ENCODE peak calls at places on chromosomes 5 and 9, in seven cellular contexts. C, O, S, K, Y, B and E are unnamed samples.

GRCh38 chr5:31413030-31413812 is 118.7 kb downstream of the DROSHA start:
- DNase-seq in Y (no peak), C (no peak), O (no peak), B (peak; percentile 56), S (no peak), K (no peak), E (no peak)

GRCh38 chr5:168177831-168178450 is 113.5 kb upstream of the WWC1 start:
- DNase-seq in Y (no peak), C (no peak), S (no peak), K (no peak), O (no peak), B (peak; percentile 51), E (no peak)

GRCh38 chr9:74935008-74935407 is 17.7 kb downstream of the C9orf40 start:
- DNase-seq in C (no peak), Y (no peak), O (peak; percentile 24), B (no peak), K (no peak), S (no peak), E (no peak)

GRCh38 chr9:6226696-6227095 is 11.1 kb downstream of the IL33 start:
- DNase-seq in C (peak; percentile 42), S (no peak), Y (no peak), O (no peak), B (no peak), K (peak; percentile 85), E (no peak)

GRCh38 chr5:60805470-60805869 is 38.6 kb downstream of the ELOVL7 start:
- DNase-seq in S (no peak), B (no peak), O (peak; percentile 7), C (no peak), Y (no peak), K (peak; percentile 3), E (no peak)

GRCh38 chr5:160635678-160636077 is 214.0 kb downstream of the PTTG1 start:
- DNase-seq in Y (no peak), K (no peak), C (no peak), O (no peak), B (no peak), S (no peak), E (no peak)

GRCh38 chr9:112332272-112332671 is 1.1 kb downstream of the PTBP3 start:
- DNase-seq in C (no peak), B (no peak), S (no peak), O (no peak), Y (no peak), K (no peak), E (no peak)

GRCh38 chr9:16387382-16387781 is 483.1 kb downstream of the BNC2 start:
- DNase-seq in C (no peak), K (peak; percentile 25), O (peak; percentile 40), S (no peak), Y (no peak), B (no peak), E (no peak)

GRCh38 chr5:34483442-34484033 is 172.6 kb upstream of the RAI14 start:
- DNase-seq in B (no peak), O (no peak), S (no peak), Y (no peak), K (no peak), C (no peak), E (no peak)

GRCh38 chr9:20144255-20144654 is 355.4 kb upstream of the SLC24A2 start:
- DNase-seq in Y (no peak), O (no peak), C (peak; percentile 10), S (no peak), B (no peak), K (peak; percentile 5), E (peak; percentile 16)

GRCh38 chr5:102570747-102571146 is 71.9 kb upstream of the SLCO6A1 start:
- DNase-seq in S (no peak), Y (no peak), B (no peak), K (no peak), O (no peak), C (no peak), E (no peak)

GRCh38 chr9:15182755-15183154 is 124.3 kb downstream of the TTC39B start:
- DNase-seq in S (no peak), K (no peak), C (peak; percentile 57), B (no peak), O (no peak), Y (no peak), E (no peak)

GRCh38 chr9:114486205-114486963 is 18.9 kb downstream of the WHRN start:
- DNase-seq in C (no peak), B (no peak), K (no peak), S (no peak), O (no peak), Y (no peak), E (no peak)

GRCh38 chr9:121699271-121700164 is 48.1 kb downstream of the DAB2IP start:
- DNase-seq in B (peak; percentile 76), Y (no peak), S (no peak), O (peak; percentile 28), K (peak; percentile 67), C (peak; percentile 40), E (peak; percentile 74)

GRCh38 chr5:41871866-41872265 is 1.6 kb upstream of the OXCT1 start:
- DNase-seq in K (peak; percentile 52), S (no peak), O (peak; percentile 75), Y (no peak), B (peak; percentile 29), C (peak; percentile 14), E (no peak)

GRCh38 chr9:130940693-130941576 is 1.9 kb upstream of the FIBCD1 start:
- DNase-seq in C (peak; percentile 36), S (no peak), B (peak; percentile 64), K (no peak), Y (no peak), O (peak; percentile 22), E (peak; percentile 86)

GRCh38 chr5:149392718-149393117 is 13.6 kb upstream of the IL17B start:
- DNase-seq in C (peak; percentile 56), S (no peak), Y (no peak), O (peak; percentile 92), K (peak; percentile 45), B (no peak), E (no peak)

GRCh38 chr5:84565866-84566265 is 181.2 kb upstream of the EDIL3 start:
- DNase-seq in Y (no peak), C (no peak), B (no peak), S (no peak), K (no peak), O (no peak), E (no peak)

GRCh38 chr5:126865299-126865698 is 88.4 kb downstream of the LMNB1 start:
- DNase-seq in K (peak; percentile 67), B (no peak), C (no peak), Y (peak; percentile 38), O (peak; percentile 90), S (no peak), E (no peak)

GRCh38 chr5:53034832-53035231 is 45.7 kb downstream of the ITGA2 start:
- DNase-seq in S (no peak), C (no peak), B (no peak), Y (no peak), O (no peak), K (no peak), E (no peak)

GRCh38 chr5:177593511-177593910 is 1.5 kb downstream of the TMED9 start:
- DNase-seq in O (no peak), B (no peak), C (no peak), Y (no peak), K (no peak), S (no peak), E (no peak)

GRCh38 chr9:33196736-33197135 is 29.6 kb upstream of the B4GALT1 start:
- DNase-seq in O (no peak), K (no peak), C (peak; percentile 12), S (no peak), Y (no peak), B (no peak), E (no peak)

GRCh38 chr9:89807682-89808075 is 202.9 kb downstream of the GADD45G start:
- DNase-seq in K (no peak), C (no peak), B (no peak), Y (no peak), O (no peak), S (no peak), E (no peak)

GRCh38 chr9:38107405-38107804 is 38.4 kb upstream of the SHB start:
- DNase-seq in B (no peak), Y (no peak), O (no peak), K (no peak), S (no peak), C (no peak), E (no peak)

GRCh38 chr9:137277329-137278041 is at the start of gene TOR4A:
- DNase-seq in Y (peak; percentile 54), B (peak; percentile 94), O (peak; percentile 78), K (peak; percentile 91), S (peak; percentile 93), C (peak; percentile 92), E (peak; percentile 72)

DNA sequence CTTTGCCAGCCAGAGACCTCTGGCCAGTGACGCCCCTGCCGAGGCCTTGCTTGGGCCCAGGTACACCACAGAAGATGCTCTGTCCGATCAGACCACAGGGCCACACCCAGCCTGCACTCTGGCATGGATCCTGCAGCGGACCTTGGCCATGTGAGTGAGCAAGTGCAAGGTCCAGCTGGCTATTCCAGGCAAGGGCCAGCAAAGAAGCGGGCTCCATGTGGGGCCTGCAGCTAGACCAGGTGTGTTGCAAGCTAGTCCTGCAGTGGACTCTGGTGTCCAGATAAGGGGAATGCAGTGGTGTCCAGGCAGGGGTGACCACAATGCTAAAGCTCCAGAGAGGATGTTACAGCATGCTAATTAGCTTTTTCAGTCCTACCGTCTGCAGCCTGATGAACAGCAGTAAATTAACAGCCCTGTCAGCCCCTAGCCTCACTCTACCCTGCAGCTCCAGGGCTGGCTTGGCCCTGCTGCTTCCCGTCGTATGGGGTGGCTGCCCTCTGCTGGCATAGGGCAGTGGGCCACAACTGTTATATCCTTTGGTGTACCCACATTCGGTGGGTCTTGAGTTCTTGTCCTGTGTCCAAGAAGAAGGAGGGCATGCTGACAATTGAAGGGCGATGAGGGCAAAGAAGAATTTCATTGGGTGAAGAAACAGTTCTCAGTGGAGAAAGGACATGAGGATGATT is 284.5 kb upstream of the POU5F2 start:
- DNase-seq in Y (no peak), K (no peak), B (no peak), C (no peak), S (peak; percentile 77), O (no peak), E (no peak)
- TF ChIP-seq CTCF in Y (no peak), K (no peak), B (no peak), C (peak; percentile 8), S (peak; percentile 20), O (no peak), E (no peak)

GRCh38 chr5:616342-617039 is 4.4 kb downstream of the CEP72 start:
- DNase-seq in Y (no peak), S (peak; percentile 76), C (peak; percentile 17), O (no peak), B (peak; percentile 8), K (peak; percentile 9), E (peak; percentile 20)
- TF ChIP-seq CTCF in Y (peak; percentile 7), S (no peak), C (peak; percentile 28), O (no peak), B (no peak), K (no peak), E (no peak)

GRCh38 chr9:95587071-95587964 is 70.5 kb upstream of the PTCH1 start:
- DNase-seq in S (no peak), Y (no peak), C (no peak), B (no peak), K (no peak), O (no peak), E (no peak)
- TF ChIP-seq CTCF in S (no peak), Y (no peak), C (no peak), B (no peak), K (no peak), O (no peak), E (no peak)

DNA sequence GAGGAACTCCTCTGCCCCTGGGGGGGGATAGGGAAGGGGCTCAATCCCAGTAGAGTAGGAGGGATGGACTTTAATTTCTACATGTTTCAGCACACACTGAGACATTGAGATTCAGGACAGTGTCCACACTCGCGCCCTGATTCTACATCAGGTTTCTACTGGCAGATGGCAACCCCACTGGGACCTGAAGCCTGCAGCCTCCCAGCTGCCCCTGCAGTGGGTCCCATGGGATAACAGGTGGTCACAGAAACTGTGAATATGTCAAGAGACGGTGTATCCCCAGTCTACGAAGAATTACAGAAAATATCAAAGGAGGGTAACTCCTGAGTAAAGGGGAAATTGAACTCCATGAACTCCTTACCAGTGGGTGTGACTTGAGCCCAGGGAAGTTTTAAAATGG is 2.4 kb upstream of the TERT start:
- DNase-seq in S (no peak), B (no peak), K (no peak), C (no peak), O (no peak), Y (no peak), E (no peak)
- TF ChIP-seq CTCF in S (no peak), B (no peak), K (no peak), C (no peak), O (no peak), Y (no peak), E (no peak)